ENCODE peak calls at places on chromosomes 4 and X, in seven cellular contexts. One of them, this sample, is unnamed.

GRCh38 chr4:6241062-6241845 is 28.4 kb upstream of the WFS1 start:
- DNase-seq in CD4-positive, alpha-beta memory T cell: no peak
- DNase-seq in tibial nerve: no peak
- DNase-seq in endodermal cell: no peak
- DNase-seq in adipocyte: no peak
- DNase-seq in Panc1: no peak
- DNase-seq in pancreas: no peak
- DNase-seq in this sample: no peak

GRCh38 chrX:25810202-25810601 is 327.9 kb upstream of the MAGEB18 start:
- DNase-seq in CD4-positive, alpha-beta memory T cell: no peak
- DNase-seq in tibial nerve: no peak
- DNase-seq in endodermal cell: no peak
- DNase-seq in adipocyte: no peak
- DNase-seq in Panc1: no peak
- DNase-seq in pancreas: no peak
- DNase-seq in this sample: no peak

GRCh38 chrX:16445166-16445752 is 204.7 kb upstream of the S100G start:
- DNase-seq in CD4-positive, alpha-beta memory T cell: peak; percentile 42
- DNase-seq in tibial nerve: peak; percentile 4
- DNase-seq in endodermal cell: peak; percentile 83
- DNase-seq in adipocyte: peak; percentile 66
- DNase-seq in Panc1: peak; percentile 36
- DNase-seq in pancreas: no peak
- DNase-seq in this sample: no peak

GRCh38 chrX:146581981-146582712 is 227.4 kb upstream of the CXorf51B start:
- DNase-seq in CD4-positive, alpha-beta memory T cell: no peak
- DNase-seq in tibial nerve: no peak
- DNase-seq in endodermal cell: peak; percentile 50
- DNase-seq in adipocyte: no peak
- DNase-seq in Panc1: no peak
- DNase-seq in pancreas: peak; percentile 26
- DNase-seq in this sample: no peak

GRCh38 chrX:42869659-42870476 is 91.9 kb upstream of the PPP1R2C start:
- DNase-seq in CD4-positive, alpha-beta memory T cell: no peak
- DNase-seq in tibial nerve: no peak
- DNase-seq in endodermal cell: no peak
- DNase-seq in adipocyte: no peak
- DNase-seq in Panc1: no peak
- DNase-seq in pancreas: no peak
- DNase-seq in this sample: no peak

GRCh38 chrX:70253377-70254062 is 6.5 kb downstream of the P2RY4 start:
- DNase-seq in CD4-positive, alpha-beta memory T cell: no peak
- DNase-seq in tibial nerve: no peak
- DNase-seq in endodermal cell: no peak
- DNase-seq in adipocyte: no peak
- DNase-seq in Panc1: no peak
- DNase-seq in pancreas: no peak
- DNase-seq in this sample: no peak

GRCh38 chrX:153582896-153583295 is 16.0 kb downstream of the CCNQ start:
- DNase-seq in CD4-positive, alpha-beta memory T cell: peak; percentile 67
- DNase-seq in tibial nerve: no peak
- DNase-seq in endodermal cell: no peak
- DNase-seq in adipocyte: no peak
- DNase-seq in Panc1: no peak
- DNase-seq in pancreas: peak; percentile 34
- DNase-seq in this sample: peak; percentile 23

GRCh38 chrX:132407704-132408103 is 81.1 kb downstream of the MBNL3 start:
- DNase-seq in CD4-positive, alpha-beta memory T cell: no peak
- DNase-seq in tibial nerve: no peak
- DNase-seq in endodermal cell: no peak
- DNase-seq in adipocyte: no peak
- DNase-seq in Panc1: no peak
- DNase-seq in pancreas: no peak
- DNase-seq in this sample: no peak

GRCh38 chrX:106247162-106247561 is 79.1 kb downstream of the PWWP3B start:
- DNase-seq in CD4-positive, alpha-beta memory T cell: no peak
- DNase-seq in tibial nerve: no peak
- DNase-seq in endodermal cell: no peak
- DNase-seq in adipocyte: no peak
- DNase-seq in Panc1: no peak
- DNase-seq in pancreas: no peak
- DNase-seq in this sample: no peak

GRCh38 chr4:19772581-19772980 is 479.1 kb upstream of the SLIT2 start:
- DNase-seq in CD4-positive, alpha-beta memory T cell: no peak
- DNase-seq in tibial nerve: no peak
- DNase-seq in endodermal cell: no peak
- DNase-seq in adipocyte: peak; percentile 18
- DNase-seq in Panc1: no peak
- DNase-seq in pancreas: no peak
- DNase-seq in this sample: no peak

GRCh38 chr4:120664851-120665250 is 257.7 kb downstream of the PRDM5 start:
- DNase-seq in CD4-positive, alpha-beta memory T cell: no peak
- DNase-seq in tibial nerve: no peak
- DNase-seq in endodermal cell: no peak
- DNase-seq in adipocyte: no peak
- DNase-seq in Panc1: no peak
- DNase-seq in pancreas: no peak
- DNase-seq in this sample: no peak

GRCh38 chr4:144343143-144343755 is 202.7 kb upstream of the GYPA start:
- DNase-seq in CD4-positive, alpha-beta memory T cell: no peak
- DNase-seq in tibial nerve: no peak
- DNase-seq in endodermal cell: no peak
- DNase-seq in adipocyte: peak; percentile 81
- DNase-seq in Panc1: no peak
- DNase-seq in pancreas: no peak
- DNase-seq in this sample: no peak

GRCh38 chrX:154714925-154715324 is 36.0 kb downstream of the GAB3 start:
- DNase-seq in CD4-positive, alpha-beta memory T cell: peak; percentile 57
- DNase-seq in tibial nerve: peak; percentile 51
- DNase-seq in endodermal cell: peak; percentile 78
- DNase-seq in adipocyte: peak; percentile 77
- DNase-seq in Panc1: no peak
- DNase-seq in pancreas: no peak
- DNase-seq in this sample: no peak
- H3K36me3 ChIP-seq in CD4-positive, alpha-beta memory T cell: no peaks in the 10 kb centered on the region
- H3K36me3 ChIP-seq in tibial nerve: no peaks in the 10 kb centered on the region
- H3K36me3 ChIP-seq in endodermal cell: no peaks in the 10 kb centered on the region
- H3K36me3 ChIP-seq in adipocyte: no peaks in the 10 kb centered on the region
- H3K36me3 ChIP-seq in Panc1: no peaks in the 10 kb centered on the region
- H3K36me3 ChIP-seq in pancreas: no peaks in the 10 kb centered on the region
- H3K36me3 ChIP-seq in this sample: no peaks in the 10 kb centered on the region

GRCh38 chr4:87445964-87446363 is 23.6 kb downstream of the NUDT9 start:
- DNase-seq in CD4-positive, alpha-beta memory T cell: no peak
- DNase-seq in tibial nerve: no peak
- DNase-seq in endodermal cell: no peak
- DNase-seq in adipocyte: no peak
- DNase-seq in Panc1: no peak
- DNase-seq in pancreas: no peak
- DNase-seq in this sample: no peak

GRCh38 chr4:87442889-87443288 is 20.5 kb downstream of the NUDT9 start:
- DNase-seq in CD4-positive, alpha-beta memory T cell: no peak
- DNase-seq in tibial nerve: no peak
- DNase-seq in endodermal cell: no peak
- DNase-seq in adipocyte: no peak
- DNase-seq in Panc1: no peak
- DNase-seq in pancreas: no peak
- DNase-seq in this sample: no peak

GRCh38 chr4:87444741-87445140 is 22.4 kb downstream of the NUDT9 start:
- DNase-seq in CD4-positive, alpha-beta memory T cell: no peak
- DNase-seq in tibial nerve: no peak
- DNase-seq in endodermal cell: no peak
- DNase-seq in adipocyte: no peak
- DNase-seq in Panc1: no peak
- DNase-seq in pancreas: no peak
- DNase-seq in this sample: no peak
- H3K36me3 ChIP-seq in CD4-positive, alpha-beta memory T cell: peaks cover 6% of the 10 kb centered on the region
- H3K36me3 ChIP-seq in tibial nerve: no peaks in the 10 kb centered on the region
- H3K36me3 ChIP-seq in endodermal cell: peaks cover 40% of the 10 kb centered on the region
- H3K36me3 ChIP-seq in adipocyte: peaks cover 57% of the 10 kb centered on the region
- H3K36me3 ChIP-seq in Panc1: no peaks in the 10 kb centered on the region
- H3K36me3 ChIP-seq in pancreas: no peaks in the 10 kb centered on the region
- H3K36me3 ChIP-seq in this sample: peaks cover 6% of the 10 kb centered on the region

GRCh38 chrX:38675856-38676255 is 114.5 kb downstream of the TSPAN7 start:
- DNase-seq in CD4-positive, alpha-beta memory T cell: no peak
- DNase-seq in tibial nerve: no peak
- DNase-seq in endodermal cell: no peak
- DNase-seq in adipocyte: no peak
- DNase-seq in Panc1: no peak
- DNase-seq in pancreas: no peak
- DNase-seq in this sample: no peak
- H3K36me3 ChIP-seq in CD4-positive, alpha-beta memory T cell: no peaks in the 10 kb centered on the region
- H3K36me3 ChIP-seq in tibial nerve: no peaks in the 10 kb centered on the region
- H3K36me3 ChIP-seq in endodermal cell: no peaks in the 10 kb centered on the region
- H3K36me3 ChIP-seq in adipocyte: no peaks in the 10 kb centered on the region
- H3K36me3 ChIP-seq in Panc1: no peaks in the 10 kb centered on the region
- H3K36me3 ChIP-seq in pancreas: no peaks in the 10 kb centered on the region
- H3K36me3 ChIP-seq in this sample: no peaks in the 10 kb centered on the region

DNA sequence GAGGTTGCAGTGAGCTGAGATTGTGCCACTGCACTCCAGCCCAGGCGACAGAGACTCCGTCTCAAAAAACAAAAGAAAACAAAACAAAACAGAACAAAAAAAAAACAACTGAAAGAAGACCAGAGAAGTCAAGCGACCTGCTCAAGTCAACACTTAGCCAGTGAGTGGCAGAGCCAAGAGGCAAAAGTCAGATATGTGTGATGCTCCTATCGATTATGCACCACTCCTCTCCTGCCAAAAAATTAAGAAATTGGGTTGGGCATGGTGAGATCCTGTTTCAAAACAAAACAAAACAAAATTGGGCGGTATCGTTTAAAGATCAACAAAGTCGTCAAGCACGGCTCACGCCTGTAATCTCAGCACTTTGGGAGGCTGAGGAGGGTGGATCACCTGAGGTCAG is 137.7 kb downstream of the PDS5A start:
- DNase-seq in CD4-positive, alpha-beta memory T cell: no peak
- DNase-seq in tibial nerve: no peak
- DNase-seq in endodermal cell: no peak
- DNase-seq in adipocyte: no peak
- DNase-seq in Panc1: no peak
- DNase-seq in pancreas: no peak
- DNase-seq in this sample: no peak
- H3K36me3 ChIP-seq in CD4-positive, alpha-beta memory T cell: peaks cover 64% of the 10 kb centered on the region
- H3K36me3 ChIP-seq in tibial nerve: peaks cover 9% of the 10 kb centered on the region
- H3K36me3 ChIP-seq in endodermal cell: peaks cover 78% of the 10 kb centered on the region
- H3K36me3 ChIP-seq in adipocyte: peaks cover 88% of the 10 kb centered on the region
- H3K36me3 ChIP-seq in Panc1: no peaks in the 10 kb centered on the region
- H3K36me3 ChIP-seq in pancreas: no peaks in the 10 kb centered on the region
- H3K36me3 ChIP-seq in this sample: no peaks in the 10 kb centered on the region

DNA sequence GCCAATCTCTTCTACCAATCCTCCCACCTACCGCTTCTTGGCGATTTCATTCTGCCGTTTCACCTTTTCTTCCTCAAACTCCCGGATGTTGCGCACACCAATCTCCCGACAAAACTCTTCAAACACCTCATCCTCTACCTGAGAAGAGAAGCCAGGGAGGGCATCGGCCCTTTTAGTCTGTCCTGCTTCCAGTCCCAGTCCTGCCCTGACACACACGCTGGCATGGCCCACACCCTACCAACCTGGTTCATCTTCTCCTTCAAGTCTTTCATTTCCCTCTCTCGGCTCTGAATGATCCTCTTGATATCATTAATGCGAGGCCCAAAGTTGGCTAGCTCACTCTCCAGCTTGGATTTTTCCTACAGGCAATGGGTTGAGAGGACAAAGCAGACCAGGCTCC is 18.9 kb downstream of the SMC1A start:
- DNase-seq in CD4-positive, alpha-beta memory T cell: no peak
- DNase-seq in tibial nerve: no peak
- DNase-seq in endodermal cell: no peak
- DNase-seq in adipocyte: no peak
- DNase-seq in Panc1: no peak
- DNase-seq in pancreas: no peak
- DNase-seq in this sample: no peak
- H3K36me3 ChIP-seq in CD4-positive, alpha-beta memory T cell: peaks cover 46% of the 10 kb centered on the region
- H3K36me3 ChIP-seq in tibial nerve: peaks cover 2% of the 10 kb centered on the region
- H3K36me3 ChIP-seq in endodermal cell: peaks cover 60% of the 10 kb centered on the region
- H3K36me3 ChIP-seq in adipocyte: peaks cover 88% of the 10 kb centered on the region
- H3K36me3 ChIP-seq in Panc1: peaks cover 16% of the 10 kb centered on the region
- H3K36me3 ChIP-seq in pancreas: peaks cover 4% of the 10 kb centered on the region
- H3K36me3 ChIP-seq in this sample: no peaks in the 10 kb centered on the region

GRCh38 chr4:145540235-145540634 is 58.6 kb downstream of the SMAD1 start:
- DNase-seq in CD4-positive, alpha-beta memory T cell: no peak
- DNase-seq in tibial nerve: no peak
- DNase-seq in endodermal cell: no peak
- DNase-seq in adipocyte: peak; percentile 60
- DNase-seq in Panc1: no peak
- DNase-seq in pancreas: no peak
- DNase-seq in this sample: no peak
- H3K36me3 ChIP-seq in CD4-positive, alpha-beta memory T cell: no peaks in the 10 kb centered on the region
- H3K36me3 ChIP-seq in tibial nerve: no peaks in the 10 kb centered on the region
- H3K36me3 ChIP-seq in endodermal cell: peaks cover 9% of the 10 kb centered on the region
- H3K36me3 ChIP-seq in adipocyte: peaks cover 11% of the 10 kb centered on the region
- H3K36me3 ChIP-seq in Panc1: no peaks in the 10 kb centered on the region
- H3K36me3 ChIP-seq in pancreas: no peaks in the 10 kb centered on the region
- H3K36me3 ChIP-seq in this sample: no peaks in the 10 kb centered on the region

DNA sequence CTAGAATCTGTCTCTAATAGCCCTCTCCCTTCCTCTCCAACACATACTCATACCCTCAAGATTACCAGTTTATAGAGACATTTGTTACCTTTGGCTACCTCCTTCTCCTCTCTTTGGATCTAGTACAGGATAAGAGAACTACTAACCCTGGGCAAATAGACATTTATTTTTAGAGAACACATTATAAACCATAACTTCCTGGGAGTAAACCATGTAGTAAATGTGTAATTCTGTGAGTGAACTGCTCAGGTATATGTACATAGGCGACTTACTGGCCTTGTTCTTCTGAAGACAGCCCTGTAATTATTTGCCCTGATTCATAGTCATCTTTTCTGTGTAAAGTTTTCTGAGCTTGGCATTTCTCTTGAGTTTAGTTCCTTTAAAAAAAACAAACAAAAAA is 94.2 kb downstream of the KDM6A start:
- DNase-seq in CD4-positive, alpha-beta memory T cell: no peak
- DNase-seq in tibial nerve: no peak
- DNase-seq in endodermal cell: no peak
- DNase-seq in adipocyte: no peak
- DNase-seq in Panc1: no peak
- DNase-seq in pancreas: no peak
- DNase-seq in this sample: no peak
- H3K36me3 ChIP-seq in CD4-positive, alpha-beta memory T cell: no peaks in the 10 kb centered on the region
- H3K36me3 ChIP-seq in tibial nerve: no peaks in the 10 kb centered on the region
- H3K36me3 ChIP-seq in endodermal cell: peaks cover 54% of the 10 kb centered on the region
- H3K36me3 ChIP-seq in adipocyte: peaks cover 7% of the 10 kb centered on the region
- H3K36me3 ChIP-seq in Panc1: no peaks in the 10 kb centered on the region
- H3K36me3 ChIP-seq in pancreas: no peaks in the 10 kb centered on the region
- H3K36me3 ChIP-seq in this sample: no peaks in the 10 kb centered on the region

GRCh38 chr4:112650332-112650731 is 13.4 kb downstream of the LARP7 start:
- DNase-seq in CD4-positive, alpha-beta memory T cell: no peak
- DNase-seq in tibial nerve: no peak
- DNase-seq in endodermal cell: no peak
- DNase-seq in adipocyte: no peak
- DNase-seq in Panc1: no peak
- DNase-seq in pancreas: no peak
- DNase-seq in this sample: no peak

GRCh38 chr4:112655270-112655669 is 18.3 kb downstream of the LARP7 start:
- DNase-seq in CD4-positive, alpha-beta memory T cell: no peak
- DNase-seq in tibial nerve: no peak
- DNase-seq in endodermal cell: no peak
- DNase-seq in adipocyte: no peak
- DNase-seq in Panc1: no peak
- DNase-seq in pancreas: no peak
- DNase-seq in this sample: no peak

GRCh38 chr4:112651641-112652040 is 14.7 kb downstream of the LARP7 start:
- DNase-seq in CD4-positive, alpha-beta memory T cell: no peak
- DNase-seq in tibial nerve: no peak
- DNase-seq in endodermal cell: no peak
- DNase-seq in adipocyte: no peak
- DNase-seq in Panc1: no peak
- DNase-seq in pancreas: no peak
- DNase-seq in this sample: no peak

GRCh38 chr4:112649055-112649408 is 12.1 kb downstream of the LARP7 start:
- DNase-seq in CD4-positive, alpha-beta memory T cell: no peak
- DNase-seq in tibial nerve: no peak
- DNase-seq in endodermal cell: no peak
- DNase-seq in adipocyte: peak; percentile 12
- DNase-seq in Panc1: no peak
- DNase-seq in pancreas: no peak
- DNase-seq in this sample: no peak

GRCh38 chr4:112652216-112652615 is 15.3 kb downstream of the LARP7 start:
- DNase-seq in CD4-positive, alpha-beta memory T cell: no peak
- DNase-seq in tibial nerve: no peak
- DNase-seq in endodermal cell: peak; percentile 81
- DNase-seq in adipocyte: no peak
- DNase-seq in Panc1: no peak
- DNase-seq in pancreas: no peak
- DNase-seq in this sample: no peak
- H3K36me3 ChIP-seq in CD4-positive, alpha-beta memory T cell: peaks cover 42% of the 10 kb centered on the region
- H3K36me3 ChIP-seq in tibial nerve: peaks cover 2% of the 10 kb centered on the region
- H3K36me3 ChIP-seq in endodermal cell: peaks cover 23% of the 10 kb centered on the region
- H3K36me3 ChIP-seq in adipocyte: peaks cover 97% of the 10 kb centered on the region
- H3K36me3 ChIP-seq in Panc1: peaks cover 26% of the 10 kb centered on the region
- H3K36me3 ChIP-seq in pancreas: peaks cover 1% of the 10 kb centered on the region
- H3K36me3 ChIP-seq in this sample: peaks cover 12% of the 10 kb centered on the region